ENCODE peak calls at places on chromosome 6, in six cellular contexts. Q is sigmoid colon, J is HS-27A, T is neural progenitor cell, X is dermis microvascular lymphatic vessel endothelial cell, G is NCI-H1930. P is an unnamed sample.

GRCh38 chr6:73983367-73983766 is 287.4 kb downstream of the CD109 start:
- DNase-seq in Q (no peak), J (peak; percentile 29), T (no peak), X (no peak), G (no peak), P (no peak)

GRCh38 chr6:166573456-166574216 is 12.8 kb downstream of the RAMACL start:
- DNase-seq in Q (no peak), J (no peak), T (peak; percentile 11), X (no peak), G (no peak), P (no peak)

GRCh38 chr6:75334266-75335040 is 49.9 kb upstream of the TMEM30A start:
- DNase-seq in Q (no peak), J (no peak), T (peak; percentile 90), X (peak; percentile 88), G (peak; percentile 1), P (peak; percentile 55)

GRCh38 chr6:54291738-54292137 is 16.5 kb upstream of the TINAG start:
- DNase-seq in Q (no peak), J (no peak), T (no peak), X (peak; percentile 89), G (no peak), P (no peak)

GRCh38 chr6:45075246-45075645 is 252.9 kb upstream of the RUNX2 start:
- DNase-seq in Q (no peak), J (peak; percentile 63), T (no peak), X (peak; percentile 55), G (no peak), P (no peak)

GRCh38 chr6:103210686-103211085 is 1649.0 kb downstream of the HACE1 start:
- DNase-seq in Q (no peak), J (no peak), T (no peak), X (no peak), G (no peak), P (no peak)

GRCh38 chr6:138063726-138064125 is 43.5 kb downstream of the PERP start:
- DNase-seq in Q (no peak), J (no peak), T (no peak), X (no peak), G (no peak), P (no peak)

GRCh38 chr6:164034602-164035140 is 620.2 kb downstream of the QKI start:
- DNase-seq in Q (no peak), J (no peak), T (no peak), X (no peak), G (no peak), P (no peak)

GRCh38 chr6:33783781-33784520 is 5.0 kb downstream of the LEMD2 start:
- DNase-seq in Q (no peak), J (no peak), T (no peak), X (no peak), G (no peak), P (no peak)

GRCh38 chr6:55286824-55287223 is 40.4 kb upstream of the GFRAL start:
- DNase-seq in Q (no peak), J (no peak), T (no peak), X (no peak), G (no peak), P (no peak)